ENCODE peak calls at places on chromosomes 13 and 19, in seven cellular contexts. P is H1, S is GM12878, U is SK-N-SH, O is HCT116, I is HepG2, Q is K562. W is an unnamed sample.

GRCh38 chr13:45108716-45109706 is 11.3 kb upstream of the GTF2F2 start:
- DNase-seq in P (peak), S (peak), U (no peak), O (no peak), I (no peak), Q (no peak), W (no peak)

GRCh38 chr19:49761625-49762311 is 1.3 kb downstream of the TSKS start:
- DNase-seq in P (no peak), S (no peak), U (no peak), O (no peak), I (peak), Q (peak), W (no peak)

GRCh38 chr13:35621989-35622388 is 145.5 kb upstream of the MAB21L1 start:
- DNase-seq in P (no peak), S (no peak), U (no peak), O (no peak), I (no peak), Q (no peak), W (no peak)

GRCh38 chr13:99908129-99908805 is 63.3 kb downstream of the ZIC5 start:
- DNase-seq in P (no peak), S (no peak), U (no peak), O (no peak), I (no peak), Q (no peak), W (no peak)

GRCh38 chr19:53810891-53811290 is 13.2 kb downstream of the NLRP12 start:
- DNase-seq in P (no peak), S (no peak), U (no peak), O (no peak), I (no peak), Q (no peak), W (no peak)

GRCh38 chr13:95256086-95256485 is 45.2 kb downstream of the ABCC4 start:
- DNase-seq in P (no peak), S (no peak), U (no peak), O (peak), I (peak), Q (no peak), W (no peak)

GRCh38 chr19:45952691-45953505 is 20.8 kb downstream of the NOVA2 start:
- DNase-seq in P (peak), S (no peak), U (peak), O (no peak), I (no peak), Q (peak), W (peak)

GRCh38 chr13:48142437-48142836 is 47.5 kb upstream of the MED4 start:
- DNase-seq in P (no peak), S (peak), U (no peak), O (no peak), I (no peak), Q (no peak), W (no peak)

GRCh38 chr13:113168211-113168610 is 9.8 kb downstream of the PROZ start:
- DNase-seq in P (no peak), S (no peak), U (no peak), O (no peak), I (no peak), Q (no peak), W (no peak)

GRCh38 chr13:109810761-109811510 is 24.6 kb upstream of the IRS2 start:
- DNase-seq in P (no peak), S (no peak), U (no peak), O (no peak), I (no peak), Q (no peak), W (no peak)

GRCh38 chr19:55585658-55586339 is 5.2 kb upstream of the ZNF579 start:
- DNase-seq in P (peak), S (no peak), U (peak), O (no peak), I (peak), Q (peak), W (no peak)

GRCh38 chr13:94920578-94920977 is 208.2 kb upstream of the SOX21 start:
- DNase-seq in P (no peak), S (no peak), U (no peak), O (no peak), I (no peak), Q (no peak), W (no peak)

GRCh38 chr13:41995946-41996345 is 35.0 kb upstream of the VWA8 start:
- DNase-seq in P (no peak), S (no peak), U (no peak), O (no peak), I (peak), Q (peak), W (no peak)

GRCh38 chr19:31258211-31259052 is 90.8 kb downstream of the TSHZ3 start:
- DNase-seq in P (peak), S (no peak), U (peak), O (no peak), I (no peak), Q (no peak), W (no peak)

GRCh38 chr13:111903143-111903542 is 163.8 kb upstream of the SOX1 start:
- DNase-seq in P (peak), S (no peak), U (no peak), O (no peak), I (no peak), Q (no peak), W (no peak)

GRCh38 chr13:68851026-68851425 is 1256.6 kb upstream of the ATXN8OS start:
- DNase-seq in P (no peak), S (no peak), U (no peak), O (no peak), I (no peak), Q (no peak), W (no peak)

GRCh38 chr13:72651196-72651595 is 76.2 kb downstream of the MZT1 start:
- DNase-seq in P (no peak), S (no peak), U (peak), O (peak), I (peak), Q (no peak), W (no peak)
- TF ChIP-seq JUND in P (no peak), S (no peak), U (no peak), O (no peak), I (no peak), Q (no peak), W (no peak)

GRCh38 chr13:107716741-107717140 is 498.6 kb downstream of the LIG4 start:
- DNase-seq in P (no peak), S (no peak), U (no peak), O (no peak), I (no peak), Q (no peak), W (no peak)
- TF ChIP-seq JUND in P (no peak), S (no peak), U (no peak), O (no peak), I (no peak), Q (no peak), W (no peak)

GRCh38 chr19:782195-783043 is 14.8 kb upstream of the PTBP1 start:
- DNase-seq in P (peak), S (no peak), U (no peak), O (no peak), I (peak), Q (no peak), W (peak)
- TF ChIP-seq JUND in P (no peak), S (no peak), U (no peak), O (no peak), I (no peak), Q (no peak), W (no peak)

DNA sequence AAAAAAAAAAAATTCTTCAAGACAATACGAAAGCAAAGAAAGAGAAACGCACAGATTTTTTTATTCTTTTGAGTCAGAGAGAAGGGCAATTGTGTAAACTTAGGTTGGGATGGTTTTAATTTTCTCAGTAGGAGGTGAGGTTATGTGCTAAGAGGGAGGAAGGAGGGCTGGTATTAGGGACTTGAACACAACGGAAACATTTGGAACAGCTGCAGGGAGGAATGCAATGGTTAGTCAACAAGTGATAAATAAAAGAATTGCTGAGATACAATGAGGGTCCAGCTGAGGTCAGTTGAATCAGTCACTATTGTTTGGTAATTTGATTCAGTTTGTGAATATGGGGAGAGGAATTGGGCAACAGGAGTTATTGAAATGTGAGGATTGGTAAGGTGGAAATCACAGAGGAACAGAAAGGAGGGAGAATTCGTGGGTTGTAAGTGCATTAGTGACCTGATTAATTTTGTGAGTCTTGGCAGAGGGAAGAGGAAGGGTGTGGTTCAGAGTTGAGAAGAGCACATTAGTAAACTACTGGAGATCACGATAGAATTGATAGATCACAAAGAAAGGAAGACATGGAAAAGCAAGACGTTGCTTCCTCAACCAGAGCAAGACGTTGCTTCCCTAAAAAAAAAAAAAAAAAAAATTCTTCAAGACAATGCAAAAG is 499.5 kb upstream of the SPRY2 start:
- DNase-seq in P (no peak), S (no peak), U (no peak), O (no peak), I (no peak), Q (no peak), W (no peak)
- TF ChIP-seq JUND in P (no peak), S (no peak), U (no peak), O (no peak), I (no peak), Q (no peak), W (no peak)

DNA sequence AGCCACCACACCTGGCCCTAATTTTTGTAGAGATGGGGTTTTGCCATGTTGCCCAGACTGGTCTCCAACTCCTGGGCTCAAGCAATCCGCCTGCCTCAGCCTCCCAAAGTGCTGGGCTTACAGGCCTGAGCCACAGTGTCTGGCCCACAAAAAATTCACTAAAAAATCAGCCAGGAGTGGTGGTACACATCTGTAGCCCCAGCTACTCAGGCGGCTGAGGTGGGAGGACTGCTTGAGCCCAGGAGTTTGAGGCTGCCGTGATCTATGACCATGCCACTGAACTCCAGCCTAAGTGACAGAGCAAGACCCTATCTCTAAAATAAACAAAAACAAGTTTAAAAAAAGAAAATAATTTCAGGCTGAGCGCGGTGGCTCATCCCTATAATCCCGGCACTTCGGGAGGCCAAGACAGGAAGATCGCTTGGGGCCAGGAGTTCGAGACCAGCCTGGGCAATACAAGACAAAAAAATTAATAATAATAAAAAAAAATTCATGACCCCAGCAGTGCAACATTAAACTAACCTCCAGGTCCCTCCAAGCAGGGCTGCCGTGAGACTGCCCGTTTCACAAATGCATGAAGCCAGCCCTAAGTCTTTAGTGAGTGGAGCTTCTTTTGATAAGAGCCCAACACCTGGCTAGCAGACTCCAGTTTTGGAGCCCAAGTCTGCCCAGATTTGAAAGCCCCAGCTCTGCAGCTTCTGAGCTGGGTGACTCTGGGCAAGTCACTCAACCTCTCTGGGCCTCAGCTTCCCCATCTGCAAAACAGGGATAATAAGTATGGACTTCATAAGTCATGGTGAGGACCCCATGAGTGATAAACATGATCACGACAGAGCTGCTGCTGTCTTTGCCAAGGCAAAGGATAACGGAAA is 38.6 kb upstream of the NANOS3 start:
- DNase-seq in P (no peak), S (no peak), U (no peak), O (no peak), I (no peak), Q (no peak), W (no peak)
- TF ChIP-seq JUND in P (no peak), S (no peak), U (no peak), O (no peak), I (no peak), Q (no peak), W (no peak)

GRCh38 chr19:34662919-34663318 is 14.0 kb downstream of the SCGB2B2 start:
- DNase-seq in P (no peak), S (no peak), U (peak), O (peak), I (peak), Q (peak), W (peak)
- TF ChIP-seq JUND in P (no peak), S (no peak), U (no peak), O (no peak), I (no peak), Q (no peak), W (no peak)